ENCODE peak calls at places on chromosomes 5 and 9, in seven cellular contexts. W is H1, M is SK-N-SH, U is HCT116, F is HepG2, H is K562, I is GM12878. J is an unnamed sample.

GRCh38 chr5:1666812-1667588 is 132.6 kb downstream of the MRPL36 start:
- DNase-seq in W (peak; percentile 96), M (peak; percentile 93), U (no peak), F (no peak), H (peak; percentile 92), I (no peak), J (no peak)

GRCh38 chr5:170117736-170118135 is 12.0 kb downstream of the FOXI1 start:
- DNase-seq in W (peak; percentile 14), M (no peak), U (no peak), F (no peak), H (no peak), I (no peak), J (no peak)

GRCh38 chr5:56607551-56607950 is 207.8 kb upstream of the MAP3K1 start:
- DNase-seq in W (no peak), M (no peak), U (no peak), F (no peak), H (no peak), I (no peak), J (no peak)

GRCh38 chr5:108481355-108481931 is 99.5 kb upstream of the FBXL17 start:
- DNase-seq in W (no peak), M (peak; percentile 19), U (peak; percentile 26), F (peak; percentile 20), H (peak; percentile 14), I (peak; percentile 30), J (peak; percentile 12)

GRCh38 chr5:76701298-76701697 is 14.6 kb upstream of the F2R start:
- DNase-seq in W (no peak), M (no peak), U (no peak), F (peak; percentile 28), H (no peak), I (no peak), J (no peak)

GRCh38 chr5:139688712-139689413 is 40.7 kb downstream of the CXXC5 start:
- DNase-seq in W (no peak), M (peak; percentile 75), U (no peak), F (no peak), H (no peak), I (no peak), J (no peak)

GRCh38 chr5:133196441-133197085 is 144.8 kb downstream of the HSPA4 start:
- DNase-seq in W (no peak), M (no peak), U (no peak), F (no peak), H (no peak), I (no peak), J (no peak)

GRCh38 chr5:141560725-141561483 is 57.9 kb downstream of the DIAPH1 start:
- DNase-seq in W (peak; percentile 73), M (peak; percentile 68), U (peak; percentile 59), F (peak; percentile 10), H (peak; percentile 64), I (no peak), J (no peak)

GRCh38 chr9:68714416-68715180 is 9.6 kb downstream of the PIP5K1B start:
- DNase-seq in W (no peak), M (no peak), U (no peak), F (no peak), H (no peak), I (no peak), J (no peak)

GRCh38 chr5:124414973-124415372 is 331.5 kb downstream of the ZNF608 start:
- DNase-seq in W (no peak), M (no peak), U (no peak), F (no peak), H (no peak), I (no peak), J (no peak)

GRCh38 chr9:97397220-97397619 is 14.7 kb upstream of the TDRD7 start:
- DNase-seq in W (no peak), M (no peak), U (no peak), F (no peak), H (no peak), I (peak; percentile 66), J (no peak)
- H3K9me3 ChIP-seq in W (no peaks in the 10 kb centered on the region), M (no peaks in the 10 kb centered on the region), U (no peaks in the 10 kb centered on the region), F (no peaks in the 10 kb centered on the region), H (no peaks in the 10 kb centered on the region), I (no peaks in the 10 kb centered on the region), J (no peaks in the 10 kb centered on the region)

DNA sequence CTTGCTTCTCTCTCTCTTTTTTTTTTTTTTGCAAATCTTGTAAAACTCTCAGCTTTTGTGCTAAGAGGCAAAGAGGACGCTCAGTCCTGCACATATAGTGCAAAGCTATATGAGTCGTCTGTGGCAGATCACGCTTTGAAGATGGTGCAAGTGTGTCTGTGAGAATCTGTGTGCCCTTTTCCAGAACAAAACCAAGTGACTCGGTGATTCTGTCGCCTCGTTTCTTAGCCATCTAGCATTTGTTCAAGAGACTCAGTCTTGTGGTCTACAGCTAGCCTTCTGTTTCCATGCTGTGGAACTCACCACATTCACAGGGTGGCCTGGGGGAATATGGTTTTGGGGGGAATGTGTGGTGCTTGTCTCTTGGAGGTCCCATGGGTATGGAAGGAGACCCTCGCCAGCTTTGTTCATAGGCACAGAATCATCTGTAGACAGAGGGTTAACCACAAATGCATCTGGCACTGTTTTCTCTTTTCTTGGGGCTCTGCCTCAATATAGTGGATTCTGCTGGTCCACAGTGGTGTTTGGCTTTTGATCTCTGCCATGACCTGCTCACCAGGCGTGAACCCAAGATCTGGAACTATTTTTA is 82.1 kb downstream of the C9orf152 start:
- DNase-seq in W (no peak), M (no peak), U (no peak), F (no peak), H (no peak), I (no peak), J (no peak)
- H3K4me1 ChIP-seq in W (peaks cover 34% of the 10 kb centered on the region), M (peaks cover 14% of the 10 kb centered on the region), U (peaks cover 21% of the 10 kb centered on the region), F (peaks cover 64% of the 10 kb centered on the region), H (no peaks in the 10 kb centered on the region), I (peaks cover 64% of the 10 kb centered on the region), J (peaks cover 5% of the 10 kb centered on the region)

GRCh38 chr9:33348998-33349397 is 53.4 kb downstream of the AQP7 start:
- DNase-seq in W (peak; percentile 10), M (no peak), U (no peak), F (no peak), H (no peak), I (no peak), J (no peak)
- TF ChIP-seq SIN3A in W (no peak), M (no peak), U (no peak), F (no peak), H (no peak), I (no peak), J (no peak)

GRCh38 chr5:94969174-94969573 is 315.7 kb downstream of the MCTP1 start:
- DNase-seq in W (no peak), M (no peak), U (peak; percentile 28), F (no peak), H (no peak), I (no peak), J (peak; percentile 12)

GRCh38 chr5:94968507-94969095 is 316.3 kb downstream of the MCTP1 start:
- DNase-seq in W (no peak), M (peak; percentile 34), U (peak; percentile 69), F (peak; percentile 75), H (peak; percentile 11), I (peak; percentile 26), J (peak; percentile 33)

GRCh38 chr5:94976863-94977262 is 308.0 kb downstream of the MCTP1 start:
- DNase-seq in W (no peak), M (no peak), U (no peak), F (no peak), H (no peak), I (no peak), J (no peak)

GRCh38 chr5:94967525-94967924 is 317.4 kb downstream of the MCTP1 start:
- DNase-seq in W (no peak), M (no peak), U (no peak), F (no peak), H (no peak), I (no peak), J (no peak)

DNA sequence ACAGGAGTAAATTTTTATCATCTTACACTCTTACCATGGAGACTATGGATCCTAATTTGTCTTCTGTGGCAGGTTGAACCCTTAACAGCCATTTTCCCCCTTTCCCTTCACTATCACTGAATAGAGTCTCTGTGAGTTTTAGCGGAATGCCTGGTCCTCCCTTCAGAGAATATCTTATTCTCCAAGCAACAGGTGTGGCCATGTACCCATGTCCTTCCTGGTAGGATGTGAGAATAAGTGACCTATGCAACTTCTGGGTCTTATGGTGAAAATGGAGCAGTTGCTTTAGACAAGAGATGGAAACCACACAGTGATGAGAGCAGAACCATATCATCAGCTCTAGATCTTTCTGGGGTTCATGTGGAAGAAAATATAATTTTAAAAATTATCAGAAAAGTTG is 312.6 kb downstream of the MCTP1 start:
- DNase-seq in W (no peak), M (no peak), U (no peak), F (no peak), H (no peak), I (no peak), J (no peak)
- H3K9me3 ChIP-seq in W (no peaks in the 10 kb centered on the region), M (peaks cover 7% of the 10 kb centered on the region), U (peaks cover 8% of the 10 kb centered on the region), F (peaks cover 7% of the 10 kb centered on the region), H (no peaks in the 10 kb centered on the region), I (peaks cover 6% of the 10 kb centered on the region), J (peaks cover 8% of the 10 kb centered on the region)

GRCh38 chr5:138536215-138536614 is 6.8 kb downstream of the ETF1 start:
- DNase-seq in W (no peak), M (no peak), U (no peak), F (no peak), H (no peak), I (no peak), J (no peak)
- H3K4me1 ChIP-seq in W (peaks cover 2% of the 10 kb centered on the region), M (peaks cover 7% of the 10 kb centered on the region), U (peaks cover 25% of the 10 kb centered on the region), F (peaks cover 91% of the 10 kb centered on the region), H (peaks cover 32% of the 10 kb centered on the region), I (peaks cover 12% of the 10 kb centered on the region), J (peaks cover 29% of the 10 kb centered on the region)

DNA sequence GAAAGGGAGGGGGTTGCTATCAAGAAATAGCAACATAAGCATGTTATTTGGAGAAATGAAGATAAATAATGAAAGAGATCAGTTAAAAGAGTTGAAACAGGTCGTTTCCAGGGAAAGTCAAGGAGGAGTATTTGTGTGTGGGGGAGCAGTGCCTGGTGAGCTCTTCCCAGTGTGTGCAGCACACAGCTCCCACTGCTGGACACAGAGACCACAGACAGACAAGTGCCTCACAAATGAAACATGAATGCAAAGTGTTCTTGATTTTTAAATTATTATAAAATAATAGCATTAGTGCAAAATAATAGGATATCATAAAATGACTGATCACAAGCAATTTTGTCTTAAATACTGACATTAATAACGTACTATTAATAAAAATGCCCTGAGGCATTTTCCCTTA is 40.8 kb downstream of the LIFR start:
- DNase-seq in W (no peak), M (peak; percentile 17), U (peak; percentile 4), F (peak; percentile 17), H (no peak), I (no peak), J (no peak)
- TF ChIP-seq SIN3A in W (no peak), M (no peak), U (no peak), F (no peak), H (no peak), I (no peak), J (no peak)

GRCh38 chr9:122614362-122614761 is at the start of gene OR1Q1:
- DNase-seq in W (no peak), M (no peak), U (no peak), F (no peak), H (no peak), I (no peak), J (no peak)

DNA sequence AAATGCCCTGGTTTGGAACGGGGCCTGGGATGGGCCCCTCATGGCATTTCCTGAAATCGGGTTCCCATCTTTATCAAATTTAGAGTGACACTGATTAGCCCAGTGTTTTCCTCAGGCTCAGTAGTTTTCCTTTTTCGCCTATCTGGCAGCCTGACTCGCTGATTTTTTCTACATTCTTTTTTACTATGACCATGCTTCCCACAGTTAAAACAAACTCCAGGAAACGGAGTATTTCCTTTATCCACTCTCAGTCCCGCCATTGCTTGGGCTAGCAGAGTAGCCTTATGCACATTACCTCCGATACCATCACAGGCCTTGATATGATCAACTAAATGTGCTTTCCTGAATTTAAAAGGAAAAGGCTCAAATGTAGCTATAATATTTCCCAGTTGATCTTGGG is 5.5 kb downstream of the OR1Q1 start:
- DNase-seq in W (no peak), M (no peak), U (no peak), F (no peak), H (no peak), I (no peak), J (no peak)
- H3K9me3 ChIP-seq in W (peaks cover 37% of the 10 kb centered on the region), M (no peaks in the 10 kb centered on the region), U (no peaks in the 10 kb centered on the region), F (no peaks in the 10 kb centered on the region), H (no peaks in the 10 kb centered on the region), I (no peaks in the 10 kb centered on the region), J (no peaks in the 10 kb centered on the region)